ENCODE peak calls at places on chromosomes 16 and 17, in nine cellular contexts. One of them, this sample, is unnamed.
A peak's percentile ranks its signal among the peaks of the same experiment; 100 is the strongest.

GRCh38 chr17:77299256-77300015 is 158.7 kb downstream of the SEC14L1 start:
- DNase-seq in brain microvascular endothelial cell: no peak
- DNase-seq in esophagus squamous epithelium: no peak
- DNase-seq in bronchial epithelial cell: no peak
- DNase-seq in fibroblast of mammary gland: no peak
- DNase-seq in upper lobe of right lung: no peak
- DNase-seq in WTC11: no peak
- DNase-seq in left lung: no peak
- DNase-seq in HCT116: no peak
- DNase-seq in this sample: no peak

GRCh38 chr17:42118126-42118510 is 3.0 kb downstream of the KAT2A start:
- DNase-seq in brain microvascular endothelial cell: no peak
- DNase-seq in esophagus squamous epithelium: no peak
- DNase-seq in bronchial epithelial cell: no peak
- DNase-seq in fibroblast of mammary gland: no peak
- DNase-seq in upper lobe of right lung: no peak
- DNase-seq in WTC11: no peak
- DNase-seq in left lung: no peak
- DNase-seq in HCT116: no peak
- DNase-seq in this sample: no peak

GRCh38 chr17:39408360-39408759 is 6.9 kb upstream of the FBXL20 start:
- DNase-seq in brain microvascular endothelial cell: no peak
- DNase-seq in esophagus squamous epithelium: no peak
- DNase-seq in bronchial epithelial cell: no peak
- DNase-seq in fibroblast of mammary gland: no peak
- DNase-seq in upper lobe of right lung: no peak
- DNase-seq in WTC11: no peak
- DNase-seq in left lung: no peak
- DNase-seq in HCT116: no peak
- DNase-seq in this sample: no peak

GRCh38 chr17:78737332-78737731 is 44.7 kb downstream of the CYTH1 start:
- DNase-seq in brain microvascular endothelial cell: no peak
- DNase-seq in esophagus squamous epithelium: no peak
- DNase-seq in bronchial epithelial cell: peak; percentile 87
- DNase-seq in fibroblast of mammary gland: peak; percentile 86
- DNase-seq in upper lobe of right lung: no peak
- DNase-seq in WTC11: no peak
- DNase-seq in left lung: no peak
- DNase-seq in HCT116: no peak
- DNase-seq in this sample: no peak

GRCh38 chr16:75266738-75267630 is 15.6 kb upstream of the BCAR1 start:
- DNase-seq in brain microvascular endothelial cell: no peak
- DNase-seq in esophagus squamous epithelium: no peak
- DNase-seq in bronchial epithelial cell: no peak
- DNase-seq in fibroblast of mammary gland: no peak
- DNase-seq in upper lobe of right lung: no peak
- DNase-seq in WTC11: no peak
- DNase-seq in left lung: no peak
- DNase-seq in HCT116: no peak
- DNase-seq in this sample: no peak

GRCh38 chr16:85475233-85475632 is 137.9 kb upstream of the GSE1 start:
- DNase-seq in brain microvascular endothelial cell: no peak
- DNase-seq in esophagus squamous epithelium: no peak
- DNase-seq in bronchial epithelial cell: no peak
- DNase-seq in fibroblast of mammary gland: no peak
- DNase-seq in upper lobe of right lung: no peak
- DNase-seq in WTC11: no peak
- DNase-seq in left lung: no peak
- DNase-seq in HCT116: no peak
- DNase-seq in this sample: no peak

GRCh38 chr16:81738831-81739496 is 40.1 kb upstream of the PLCG2 start:
- DNase-seq in brain microvascular endothelial cell: no peak
- DNase-seq in esophagus squamous epithelium: peak; percentile 74
- DNase-seq in bronchial epithelial cell: no peak
- DNase-seq in fibroblast of mammary gland: no peak
- DNase-seq in upper lobe of right lung: peak; percentile 83
- DNase-seq in WTC11: no peak
- DNase-seq in left lung: peak; percentile 95
- DNase-seq in HCT116: no peak
- DNase-seq in this sample: no peak

GRCh38 chr17:47879028-47879585 is 16.9 kb upstream of the SP2 start:
- DNase-seq in brain microvascular endothelial cell: peak; percentile 59
- DNase-seq in esophagus squamous epithelium: no peak
- DNase-seq in bronchial epithelial cell: peak; percentile 18
- DNase-seq in fibroblast of mammary gland: peak; percentile 68
- DNase-seq in upper lobe of right lung: no peak
- DNase-seq in WTC11: no peak
- DNase-seq in left lung: no peak
- DNase-seq in HCT116: no peak
- DNase-seq in this sample: no peak

GRCh38 chr16:88816736-88817535 is 5.2 kb upstream of the APRT start:
- DNase-seq in brain microvascular endothelial cell: no peak
- DNase-seq in esophagus squamous epithelium: no peak
- DNase-seq in bronchial epithelial cell: peak; percentile 43
- DNase-seq in fibroblast of mammary gland: no peak
- DNase-seq in upper lobe of right lung: no peak
- DNase-seq in WTC11: no peak
- DNase-seq in left lung: no peak
- DNase-seq in HCT116: no peak
- DNase-seq in this sample: no peak

GRCh38 chr16:7405166-7405565 is 72.5 kb downstream of the RBFOX1 start:
- DNase-seq in brain microvascular endothelial cell: no peak
- DNase-seq in esophagus squamous epithelium: no peak
- DNase-seq in bronchial epithelial cell: peak; percentile 3
- DNase-seq in fibroblast of mammary gland: no peak
- DNase-seq in upper lobe of right lung: peak; percentile 85
- DNase-seq in WTC11: no peak
- DNase-seq in left lung: peak; percentile 81
- DNase-seq in HCT116: no peak
- DNase-seq in this sample: peak; percentile 54

GRCh38 chr17:81960130-81960958 is 643 bp downstream of the NOTUM start:
- DNase-seq in brain microvascular endothelial cell: no peak
- DNase-seq in esophagus squamous epithelium: no peak
- DNase-seq in bronchial epithelial cell: no peak
- DNase-seq in fibroblast of mammary gland: no peak
- DNase-seq in upper lobe of right lung: no peak
- DNase-seq in WTC11: no peak
- DNase-seq in left lung: no peak
- DNase-seq in HCT116: no peak
- DNase-seq in this sample: no peak

GRCh38 chr17:81961554-81962498 is 839 bp upstream of the NOTUM start:
- DNase-seq in brain microvascular endothelial cell: no peak
- DNase-seq in esophagus squamous epithelium: no peak
- DNase-seq in bronchial epithelial cell: no peak
- DNase-seq in fibroblast of mammary gland: no peak
- DNase-seq in upper lobe of right lung: no peak
- DNase-seq in WTC11: no peak
- DNase-seq in left lung: no peak
- DNase-seq in HCT116: no peak
- DNase-seq in this sample: no peak

GRCh38 chr17:81964081-81964849 is 3.3 kb upstream of the NOTUM start:
- DNase-seq in brain microvascular endothelial cell: no peak
- DNase-seq in esophagus squamous epithelium: no peak
- DNase-seq in bronchial epithelial cell: no peak
- DNase-seq in fibroblast of mammary gland: no peak
- DNase-seq in upper lobe of right lung: no peak
- DNase-seq in WTC11: no peak
- DNase-seq in left lung: no peak
- DNase-seq in HCT116: no peak
- DNase-seq in this sample: no peak

GRCh38 chr17:81961087-81961514 is at the start of gene NOTUM:
- DNase-seq in brain microvascular endothelial cell: no peak
- DNase-seq in esophagus squamous epithelium: no peak
- DNase-seq in bronchial epithelial cell: no peak
- DNase-seq in fibroblast of mammary gland: no peak
- DNase-seq in upper lobe of right lung: no peak
- DNase-seq in WTC11: peak; percentile 66
- DNase-seq in left lung: no peak
- DNase-seq in HCT116: no peak
- DNase-seq in this sample: peak; percentile 68

DNA sequence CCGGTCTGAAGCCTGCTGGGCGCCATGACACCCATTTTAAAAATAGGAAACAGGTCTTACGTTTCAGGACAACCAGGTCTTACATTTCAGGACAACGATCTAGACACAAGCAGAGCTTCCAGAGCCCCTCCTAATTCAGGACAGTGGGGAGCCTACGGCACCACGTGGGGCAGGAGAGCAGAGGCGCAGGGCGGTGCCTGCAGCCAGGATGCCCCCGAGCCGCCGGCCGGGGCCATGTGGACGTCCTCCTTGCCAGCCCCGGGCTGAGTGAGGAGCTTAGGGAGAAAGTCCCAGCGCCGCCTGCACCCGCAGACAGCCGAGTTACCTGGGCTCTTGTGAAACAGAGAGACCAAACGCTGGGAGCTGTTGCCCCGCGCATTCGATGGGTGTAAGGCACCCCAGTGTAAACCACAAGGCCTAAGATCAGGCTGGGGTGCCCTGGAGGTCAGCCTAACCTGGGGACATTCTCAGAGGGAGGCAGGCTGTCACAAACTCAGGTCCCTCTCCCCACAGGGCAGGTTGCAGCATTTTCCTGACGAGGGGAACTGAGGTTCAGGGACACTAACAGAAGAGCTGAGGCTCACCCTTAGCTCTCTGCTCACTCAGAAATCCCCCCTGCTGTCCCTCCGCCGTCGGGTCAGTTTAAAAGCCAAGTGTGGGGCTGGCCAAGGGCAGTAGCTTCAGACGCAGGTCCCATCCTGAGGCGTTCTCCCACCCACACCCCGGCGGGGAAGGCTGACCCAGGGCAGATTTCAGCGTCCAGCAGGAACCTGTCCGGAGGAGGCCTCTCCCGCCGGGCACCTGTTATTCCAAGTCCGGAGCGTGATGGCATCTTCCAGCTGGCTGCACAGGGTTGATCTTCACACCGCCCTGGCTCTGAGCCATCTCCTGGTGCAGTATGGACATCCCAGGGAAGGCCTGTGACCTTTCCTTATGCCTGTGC is 1.8 kb upstream of the NOTUM start:
- DNase-seq in brain microvascular endothelial cell: no peak
- DNase-seq in esophagus squamous epithelium: no peak
- DNase-seq in bronchial epithelial cell: no peak
- DNase-seq in fibroblast of mammary gland: no peak
- DNase-seq in upper lobe of right lung: no peak
- DNase-seq in WTC11: no peak
- DNase-seq in left lung: no peak
- DNase-seq in HCT116: no peak
- DNase-seq in this sample: no peak
- TF ChIP-seq CTCF in brain microvascular endothelial cell: no peak
- TF ChIP-seq CTCF in esophagus squamous epithelium: no peak
- TF ChIP-seq CTCF in bronchial epithelial cell: no peak
- TF ChIP-seq CTCF in fibroblast of mammary gland: no peak
- TF ChIP-seq CTCF in upper lobe of right lung: no peak
- TF ChIP-seq CTCF in WTC11: no peak
- TF ChIP-seq CTCF in left lung: no peak
- TF ChIP-seq CTCF in HCT116: no peak
- TF ChIP-seq CTCF in this sample: no peak

DNA sequence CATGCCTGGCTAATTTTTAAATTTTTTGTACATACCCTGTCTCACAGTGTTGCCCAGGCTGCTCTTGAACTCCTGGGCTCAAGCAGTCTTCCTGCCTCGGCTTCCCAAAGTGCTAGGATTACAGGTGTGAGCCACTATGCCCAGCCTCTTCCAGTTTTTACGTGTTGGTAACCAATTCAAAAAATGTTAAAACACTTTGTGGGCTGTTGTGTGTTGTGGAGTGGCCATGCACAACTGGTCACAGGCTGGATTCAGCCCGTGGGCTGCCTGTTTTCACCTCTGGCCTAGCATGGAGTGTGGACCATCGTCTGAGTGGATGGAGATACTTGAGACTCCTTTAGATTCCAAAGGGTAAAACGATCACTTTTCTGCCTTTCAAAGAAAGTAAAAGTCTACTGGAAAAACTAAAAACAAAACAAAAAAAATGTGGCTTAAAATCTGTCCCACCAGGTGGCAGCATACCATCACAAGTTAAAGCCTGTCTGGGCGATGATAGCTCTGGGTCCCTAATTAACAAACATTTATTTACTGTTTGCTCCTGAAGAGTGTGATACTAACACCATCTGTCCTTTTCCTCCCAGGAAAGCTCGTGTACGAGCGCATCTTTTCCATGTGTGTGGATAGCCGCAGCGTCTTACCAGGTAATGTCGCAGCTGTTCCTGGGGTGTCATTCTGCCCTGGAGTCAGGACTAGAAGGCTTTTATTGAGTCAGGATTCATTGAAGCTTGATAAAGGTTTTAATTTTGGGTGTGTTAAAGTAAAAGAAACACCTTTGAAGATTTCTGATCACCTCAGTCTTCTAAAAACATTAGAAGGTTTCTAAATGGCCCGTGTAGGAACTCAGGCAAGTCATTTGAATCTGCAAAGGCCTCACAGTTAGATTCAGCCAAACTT is 45.8 kb downstream of the VPS35L start:
- DNase-seq in brain microvascular endothelial cell: peak; percentile 32
- DNase-seq in esophagus squamous epithelium: no peak
- DNase-seq in bronchial epithelial cell: peak; percentile 32
- DNase-seq in fibroblast of mammary gland: peak; percentile 46
- DNase-seq in upper lobe of right lung: no peak
- DNase-seq in WTC11: no peak
- DNase-seq in left lung: no peak
- DNase-seq in HCT116: peak; percentile 36
- DNase-seq in this sample: no peak
- TF ChIP-seq CTCF in brain microvascular endothelial cell: peak; percentile 68
- TF ChIP-seq CTCF in esophagus squamous epithelium: peak; percentile 73
- TF ChIP-seq CTCF in bronchial epithelial cell: peak; percentile 46
- TF ChIP-seq CTCF in fibroblast of mammary gland: peak; percentile 56
- TF ChIP-seq CTCF in upper lobe of right lung: peak; percentile 59
- TF ChIP-seq CTCF in WTC11: peak; percentile 44
- TF ChIP-seq CTCF in left lung: no peak
- TF ChIP-seq CTCF in HCT116: peak; percentile 86
- TF ChIP-seq CTCF in this sample: peak; percentile 71

GRCh38 chr17:17035490-17035889 is 6.8 kb upstream of the MPRIP start:
- DNase-seq in brain microvascular endothelial cell: no peak
- DNase-seq in esophagus squamous epithelium: no peak
- DNase-seq in bronchial epithelial cell: no peak
- DNase-seq in fibroblast of mammary gland: no peak
- DNase-seq in upper lobe of right lung: no peak
- DNase-seq in WTC11: no peak
- DNase-seq in left lung: peak; percentile 24
- DNase-seq in HCT116: no peak
- DNase-seq in this sample: no peak
- TF ChIP-seq CTCF in brain microvascular endothelial cell: no peak
- TF ChIP-seq CTCF in esophagus squamous epithelium: no peak
- TF ChIP-seq CTCF in bronchial epithelial cell: no peak
- TF ChIP-seq CTCF in fibroblast of mammary gland: no peak
- TF ChIP-seq CTCF in upper lobe of right lung: no peak
- TF ChIP-seq CTCF in WTC11: no peak
- TF ChIP-seq CTCF in left lung: no peak
- TF ChIP-seq CTCF in HCT116: no peak
- TF ChIP-seq CTCF in this sample: no peak

GRCh38 chr17:55870044-55870443 is 119.2 kb downstream of the PCTP start:
- DNase-seq in brain microvascular endothelial cell: no peak
- DNase-seq in esophagus squamous epithelium: no peak
- DNase-seq in bronchial epithelial cell: no peak
- DNase-seq in fibroblast of mammary gland: no peak
- DNase-seq in upper lobe of right lung: no peak
- DNase-seq in WTC11: peak; percentile 17
- DNase-seq in left lung: no peak
- DNase-seq in HCT116: no peak
- DNase-seq in this sample: no peak

GRCh38 chr17:55872374-55872773 is 121.5 kb downstream of the PCTP start:
- DNase-seq in brain microvascular endothelial cell: no peak
- DNase-seq in esophagus squamous epithelium: no peak
- DNase-seq in bronchial epithelial cell: no peak
- DNase-seq in fibroblast of mammary gland: no peak
- DNase-seq in upper lobe of right lung: no peak
- DNase-seq in WTC11: no peak
- DNase-seq in left lung: no peak
- DNase-seq in HCT116: no peak
- DNase-seq in this sample: no peak

GRCh38 chr17:55873017-55873758 is 122.3 kb downstream of the PCTP start:
- DNase-seq in brain microvascular endothelial cell: no peak
- DNase-seq in esophagus squamous epithelium: no peak
- DNase-seq in bronchial epithelial cell: no peak
- DNase-seq in fibroblast of mammary gland: no peak
- DNase-seq in upper lobe of right lung: no peak
- DNase-seq in WTC11: no peak
- DNase-seq in left lung: no peak
- DNase-seq in HCT116: no peak
- DNase-seq in this sample: no peak
- TF ChIP-seq CTCF in brain microvascular endothelial cell: no peak
- TF ChIP-seq CTCF in esophagus squamous epithelium: no peak
- TF ChIP-seq CTCF in bronchial epithelial cell: no peak
- TF ChIP-seq CTCF in fibroblast of mammary gland: no peak
- TF ChIP-seq CTCF in upper lobe of right lung: no peak
- TF ChIP-seq CTCF in WTC11: no peak
- TF ChIP-seq CTCF in left lung: no peak
- TF ChIP-seq CTCF in HCT116: no peak
- TF ChIP-seq CTCF in this sample: no peak

This sample was measured in glutamatergic neuron.